ENCODE peak calls at places on chromosome 12, in five cellular contexts. One of them, this sample, is unnamed.

GRCh38 chr12:121513464-121514183 is 67.2 kb downstream of the KDM2B start:
- DNase-seq in psoas muscle: no peak
- DNase-seq in substantia nigra: no peak
- DNase-seq in heart left ventricle: no peak
- DNase-seq in H9: peak; percentile 94
- DNase-seq in this sample: peak; percentile 82

GRCh38 chr12:102848832-102849231 is 68.2 kb downstream of the PAH start:
- DNase-seq in psoas muscle: no peak
- DNase-seq in substantia nigra: no peak
- DNase-seq in heart left ventricle: no peak
- DNase-seq in H9: peak; percentile 60
- DNase-seq in this sample: no peak

GRCh38 chr12:69338120-69338859 is 9.9 kb upstream of the LYZ start:
- DNase-seq in substantia nigra: no peak
- DNase-seq in heart left ventricle: no peak
- DNase-seq in H9: no peak
- DNase-seq in psoas muscle: no peak
- DNase-seq in this sample: no peak

GRCh38 chr12:41141076-41141475 is 47.0 kb upstream of the PDZRN4 start:
- DNase-seq in H9: no peak
- DNase-seq in psoas muscle: no peak
- DNase-seq in substantia nigra: no peak
- DNase-seq in heart left ventricle: no peak
- DNase-seq in this sample: no peak

GRCh38 chr12:87140257-87140656 is 884.1 kb upstream of the MGAT4C start:
- DNase-seq in heart left ventricle: no peak
- DNase-seq in substantia nigra: no peak
- DNase-seq in H9: no peak
- DNase-seq in psoas muscle: no peak
- DNase-seq in this sample: no peak

GRCh38 chr12:104686196-104686595 is 229.4 kb downstream of the CHST11 start:
- DNase-seq in H9: no peak
- DNase-seq in psoas muscle: no peak
- DNase-seq in substantia nigra: no peak
- DNase-seq in heart left ventricle: no peak
- DNase-seq in this sample: no peak

GRCh38 chr12:65656156-65656885 is 168.0 kb upstream of the HMGA2 start:
- DNase-seq in psoas muscle: no peak
- DNase-seq in heart left ventricle: no peak
- DNase-seq in H9: no peak
- DNase-seq in substantia nigra: no peak
- DNase-seq in this sample: no peak

GRCh38 chr12:54129028-54129903 is 59.5 kb downstream of the SMUG1 start:
- DNase-seq in heart left ventricle: no peak
- DNase-seq in psoas muscle: no peak
- DNase-seq in substantia nigra: no peak
- DNase-seq in H9: no peak
- DNase-seq in this sample: no peak

GRCh38 chr12:21656931-21657335 is 709 bp downstream of the LDHB start:
- DNase-seq in psoas muscle: no peak
- DNase-seq in substantia nigra: no peak
- DNase-seq in heart left ventricle: peak; percentile 45
- DNase-seq in H9: peak; percentile 47
- DNase-seq in this sample: peak; percentile 60

GRCh38 chr12:8911606-8912268 is 2.6 kb upstream of the PHC1 start:
- DNase-seq in heart left ventricle: no peak
- DNase-seq in substantia nigra: no peak
- DNase-seq in H9: no peak
- DNase-seq in psoas muscle: no peak
- DNase-seq in this sample: peak; percentile 35

This sample was measured in ELF-1.